ENCODE peak calls at places on chromosome 15, in six cellular contexts. N is CD14-positive monocyte, G is GM13977, V is fibroblast of lung, K is fibroblast of mammary gland, H is endothelial cell. C is an unnamed sample.

GRCh38 chr15:79824321-79824720 is 72.5 kb downstream of the MTHFS start:
- DNase-seq in N (no peak), G (no peak), V (no peak), K (no peak), H (no peak), C (no peak)

GRCh38 chr15:64739216-64739976 is 36.0 kb downstream of the RBPMS2 start:
- DNase-seq in N (no peak), G (no peak), V (no peak), K (no peak), H (no peak), C (no peak)

GRCh38 chr15:51883436-51883835 is 54.0 kb downstream of the TMOD3 start:
- DNase-seq in N (no peak), G (no peak), V (peak), K (peak), H (no peak), C (no peak)

GRCh38 chr15:28984421-28985375 is 98.9 kb downstream of the APBA2 start:
- DNase-seq in N (no peak), G (no peak), V (peak), K (peak), H (no peak), C (no peak)

GRCh38 chr15:92011611-92012367 is 158.3 kb downstream of the SLCO3A1 start:
- DNase-seq in N (no peak), G (no peak), V (peak), K (peak), H (no peak), C (no peak)

GRCh38 chr15:40927497-40928346 is 1.4 kb upstream of the DLL4 start:
- DNase-seq in N (no peak), G (peak), V (no peak), K (no peak), H (no peak), C (no peak)

GRCh38 chr15:38588672-38589071 is 24.1 kb upstream of the RASGRP1 start:
- DNase-seq in N (no peak), G (no peak), V (peak), K (no peak), H (no peak), C (no peak)

GRCh38 chr15:75578206-75578947 is 738 bp downstream of the PTPN9 start:
- DNase-seq in N (no peak), G (peak), V (peak), K (no peak), H (peak), C (peak)

GRCh38 chr15:52523192-52523591 is 5.5 kb downstream of the MYO5A start:
- DNase-seq in N (no peak), G (no peak), V (peak), K (peak), H (no peak), C (no peak)

GRCh38 chr15:91099616-91100560 is at the start of gene SV2B:
- DNase-seq in N (no peak), G (peak), V (peak), K (peak), H (peak), C (peak)

GRCh38 chr15:66024116-66024515 is 154.8 kb downstream of the RAB11A start:
- DNase-seq in N (no peak), G (no peak), V (no peak), K (no peak), H (no peak), C (no peak)

GRCh38 chr15:33242669-33243191 is 48.2 kb upstream of the FMN1 start:
- DNase-seq in N (no peak), G (peak), V (peak), K (peak), H (peak), C (no peak)
- TF ChIP-seq CTCF in N (peak), G (peak), V (peak), K (peak), H (peak), C (no peak)

DNA sequence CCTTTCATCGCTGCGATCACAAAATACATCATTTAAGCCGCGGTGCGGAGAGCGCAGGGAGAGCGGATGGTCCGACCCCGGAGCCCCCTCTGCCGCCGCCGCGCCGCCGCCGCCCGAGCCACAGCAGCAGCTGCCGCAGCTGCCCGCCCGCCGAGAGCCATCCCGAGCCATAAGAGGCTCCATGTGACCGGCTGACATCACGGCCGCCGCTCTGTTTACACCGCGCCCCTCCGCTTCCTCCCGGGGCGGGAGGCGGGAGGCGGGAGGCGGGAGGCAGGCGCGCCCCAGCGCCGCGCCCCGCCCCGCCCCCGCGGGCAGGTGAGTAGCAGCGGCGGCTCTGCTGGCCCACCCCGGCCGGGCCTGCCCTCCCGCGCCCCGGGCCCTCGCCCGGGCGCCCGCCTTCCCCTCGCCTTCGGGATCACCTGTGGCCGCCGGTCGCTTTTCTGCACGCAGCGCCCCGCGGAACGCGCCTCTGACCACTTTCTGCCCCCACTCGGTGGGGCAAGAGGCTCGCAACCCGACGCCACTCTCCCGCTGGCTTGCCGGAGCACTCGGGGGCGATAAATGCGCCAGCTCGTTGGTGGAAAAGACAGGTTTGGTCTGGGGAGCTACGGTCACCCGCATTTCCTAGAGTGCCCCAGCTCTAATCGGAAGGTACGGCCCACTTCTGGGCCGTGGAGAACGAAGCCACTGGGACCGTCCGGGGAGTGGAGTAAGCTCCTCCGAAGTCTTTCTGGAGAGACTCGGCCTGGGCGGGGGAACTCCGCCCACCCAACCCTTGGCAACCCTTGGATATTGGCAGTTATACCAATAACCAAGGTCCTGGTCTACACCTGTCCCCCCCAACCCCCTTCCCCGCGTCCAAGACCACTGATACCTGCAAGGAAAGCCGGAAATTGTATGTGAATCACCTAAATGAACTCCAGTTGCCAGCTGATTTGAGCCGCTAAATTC is 113.7 kb upstream of the ICE2 start:
- DNase-seq in N (peak), G (peak), V (peak), K (peak), H (peak), C (peak)
- TF ChIP-seq CTCF in N (no peak), G (peak), V (no peak), K (no peak), H (peak), C (peak)

GRCh38 chr15:87219650-87220615 is 1036.6 kb downstream of the NTRK3 start:
- DNase-seq in N (no peak), G (no peak), V (peak), K (peak), H (no peak), C (no peak)
- TF ChIP-seq CTCF in N (no peak), G (no peak), V (no peak), K (no peak), H (no peak), C (no peak)

DNA sequence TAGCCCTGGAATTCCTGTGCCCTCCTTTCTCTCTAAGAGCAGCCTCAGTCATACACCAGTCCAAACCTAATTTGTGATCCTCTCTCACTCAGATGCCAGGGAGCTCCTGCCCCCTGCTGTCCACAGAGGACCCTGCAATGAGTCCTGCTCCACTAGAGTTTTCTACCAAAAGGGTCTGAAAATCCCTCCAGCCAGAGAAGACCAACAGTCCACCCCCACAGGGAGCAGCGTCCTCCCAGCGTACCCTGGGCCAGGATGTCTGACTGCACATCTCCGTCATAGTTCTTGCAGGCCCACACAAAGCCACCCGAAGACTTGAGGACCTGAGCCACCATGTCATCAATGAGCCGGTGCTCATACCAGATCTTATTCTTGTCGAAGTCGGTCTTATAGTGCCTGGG is 15.4 kb downstream of the IDH2 start:
- DNase-seq in N (peak), G (peak), V (no peak), K (peak), H (peak), C (peak)
- TF ChIP-seq CTCF in N (peak), G (peak), V (peak), K (peak), H (peak), C (peak)

DNA sequence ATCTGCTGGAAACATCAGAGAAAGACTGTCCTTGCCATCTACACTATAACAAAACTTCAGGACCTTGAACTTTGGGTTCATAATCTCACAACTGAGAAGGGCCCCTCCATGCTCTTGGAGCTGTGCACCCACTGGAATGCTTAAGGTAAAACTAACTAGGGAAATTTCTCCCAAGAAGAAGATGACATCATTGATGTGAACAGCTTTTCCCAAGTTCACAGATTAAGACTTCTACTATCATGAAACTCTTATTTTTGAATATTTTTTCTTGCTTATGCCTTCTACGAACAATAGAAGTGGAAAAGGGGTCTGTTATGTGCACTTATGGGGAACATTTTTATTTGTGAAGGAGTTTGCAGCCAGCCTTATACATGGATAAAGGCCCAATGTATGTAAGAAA is 5.0 kb downstream of the CYP11A1 start:
- DNase-seq in N (no peak), G (no peak), V (no peak), K (no peak), H (no peak), C (no peak)
- TF ChIP-seq CTCF in N (no peak), G (no peak), V (no peak), K (no peak), H (no peak), C (no peak)

GRCh38 chr15:67803299-67803698 is 22.0 kb upstream of the SKOR1 start:
- DNase-seq in N (no peak), G (no peak), V (no peak), K (no peak), H (no peak), C (no peak)
- TF ChIP-seq CTCF in N (no peak), G (no peak), V (no peak), K (no peak), H (no peak), C (no peak)

GRCh38 chr15:88345962-88346361 is 89.4 kb upstream of the NTRK3 start:
- DNase-seq in N (no peak), G (no peak), V (no peak), K (no peak), H (no peak), C (no peak)
- TF ChIP-seq CTCF in N (no peak), G (no peak), V (no peak), K (no peak), H (no peak), C (no peak)

DNA sequence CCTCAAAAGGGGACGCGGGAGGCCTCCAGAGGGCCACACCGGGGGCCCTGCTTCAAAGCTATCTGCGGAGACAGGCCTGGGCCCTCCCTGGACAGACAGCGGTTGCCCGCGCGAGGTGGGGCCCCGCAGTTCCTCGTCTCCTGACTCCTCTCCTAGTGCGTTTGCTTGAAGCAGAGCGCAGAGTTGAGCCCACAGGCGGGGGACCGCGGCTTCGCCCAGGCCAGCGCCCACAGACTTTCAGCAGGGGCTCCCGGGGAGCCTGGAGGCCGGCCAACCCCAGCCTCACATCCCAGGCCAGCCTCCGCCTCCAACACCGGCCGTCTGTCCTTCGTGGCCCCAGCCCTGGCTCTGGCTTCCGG is 540 bp upstream of the ADAMTS7 start:
- DNase-seq in N (no peak), G (no peak), V (no peak), K (peak), H (peak), C (no peak)
- TF ChIP-seq CTCF in N (no peak), G (no peak), V (no peak), K (no peak), H (peak), C (no peak)

DNA sequence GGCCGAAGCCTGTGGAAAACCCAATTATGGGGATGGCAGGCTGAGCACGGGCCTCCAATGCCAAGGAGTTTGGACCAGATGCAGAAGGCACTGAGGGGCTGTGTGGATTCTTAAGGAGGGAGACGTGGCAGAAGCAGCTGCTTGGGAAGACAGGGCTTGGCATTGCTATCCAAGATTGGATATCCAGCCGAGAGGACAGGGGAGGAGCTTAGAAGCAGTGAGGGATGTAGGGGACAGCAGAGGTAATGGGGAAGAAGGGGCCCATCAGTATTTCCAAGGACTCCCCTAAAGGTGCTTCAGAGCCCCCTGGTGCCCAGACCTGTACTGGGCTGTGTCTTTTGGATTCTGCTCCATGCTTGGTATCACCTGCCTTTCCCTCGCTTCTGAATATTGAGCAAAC is 112.8 kb upstream of the TLE3 start:
- DNase-seq in N (no peak), G (no peak), V (no peak), K (no peak), H (no peak), C (no peak)
- TF ChIP-seq CTCF in N (no peak), G (peak), V (no peak), K (peak), H (no peak), C (no peak)

GRCh38 chr15:62391565-62392262 is 226.6 kb upstream of the C2CD4B start:
- DNase-seq in N (no peak), G (peak), V (peak), K (peak), H (peak), C (peak)
- TF ChIP-seq CTCF in N (no peak), G (peak), V (peak), K (no peak), H (no peak), C (peak)

C was measured in GM10248.